ENCODE peak calls at places on chromosomes 5 and 9, in eight cellular contexts. One of them, this sample, is unnamed.

GRCh38 chr9:133396952-133397351 is 20.8 kb downstream of the STKLD1 start:
- DNase-seq in HepG2: no peak
- DNase-seq in IMR-90: no peak
- DNase-seq in uterus: no peak
- DNase-seq in breast epithelium: no peak
- DNase-seq in CD8-positive, alpha-beta T cell: no peak
- DNase-seq in cardiac fibroblast: peak
- DNase-seq in lower lobe of right lung: no peak
- DNase-seq in this sample: no peak

GRCh38 chr5:150660108-150660831 is 781 bp upstream of the MYOZ3 start:
- DNase-seq in cardiac fibroblast: no peak
- DNase-seq in HepG2: no peak
- DNase-seq in CD8-positive, alpha-beta T cell: no peak
- DNase-seq in lower lobe of right lung: no peak
- DNase-seq in breast epithelium: peak
- DNase-seq in uterus: no peak
- DNase-seq in IMR-90: no peak
- DNase-seq in this sample: no peak

GRCh38 chr5:4901305-4901751 is 238.8 kb upstream of the ADAMTS16 start:
- DNase-seq in HepG2: no peak
- DNase-seq in IMR-90: no peak
- DNase-seq in uterus: no peak
- DNase-seq in cardiac fibroblast: no peak
- DNase-seq in breast epithelium: no peak
- DNase-seq in lower lobe of right lung: no peak
- DNase-seq in CD8-positive, alpha-beta T cell: no peak
- DNase-seq in this sample: no peak

GRCh38 chr5:45454114-45454513 is 242.1 kb downstream of the HCN1 start:
- DNase-seq in lower lobe of right lung: no peak
- DNase-seq in cardiac fibroblast: peak
- DNase-seq in IMR-90: peak
- DNase-seq in uterus: no peak
- DNase-seq in CD8-positive, alpha-beta T cell: no peak
- DNase-seq in breast epithelium: no peak
- DNase-seq in HepG2: no peak
- DNase-seq in this sample: peak

GRCh38 chr9:95286151-95286550 is 31.4 kb downstream of the FANCC start:
- DNase-seq in uterus: no peak
- DNase-seq in breast epithelium: no peak
- DNase-seq in CD8-positive, alpha-beta T cell: no peak
- DNase-seq in IMR-90: peak
- DNase-seq in cardiac fibroblast: no peak
- DNase-seq in HepG2: no peak
- DNase-seq in lower lobe of right lung: no peak
- DNase-seq in this sample: no peak

GRCh38 chr5:147407094-147407681 is 102.7 kb downstream of the DPYSL3 start:
- DNase-seq in breast epithelium: no peak
- DNase-seq in uterus: peak
- DNase-seq in CD8-positive, alpha-beta T cell: no peak
- DNase-seq in HepG2: no peak
- DNase-seq in IMR-90: peak
- DNase-seq in lower lobe of right lung: no peak
- DNase-seq in cardiac fibroblast: peak
- DNase-seq in this sample: peak

GRCh38 chr5:144177548-144177947 is 6.9 kb downstream of the KCTD16 start:
- DNase-seq in uterus: no peak
- DNase-seq in IMR-90: peak
- DNase-seq in lower lobe of right lung: no peak
- DNase-seq in cardiac fibroblast: no peak
- DNase-seq in CD8-positive, alpha-beta T cell: no peak
- DNase-seq in breast epithelium: no peak
- DNase-seq in HepG2: no peak
- DNase-seq in this sample: peak

GRCh38 chr9:91678807-91679206 is 255.2 kb upstream of the NFIL3 start:
- DNase-seq in uterus: no peak
- DNase-seq in CD8-positive, alpha-beta T cell: no peak
- DNase-seq in lower lobe of right lung: no peak
- DNase-seq in cardiac fibroblast: no peak
- DNase-seq in HepG2: no peak
- DNase-seq in IMR-90: no peak
- DNase-seq in breast epithelium: no peak
- DNase-seq in this sample: no peak

GRCh38 chr9:133711428-133712220 is 26.5 kb downstream of the SARDH start:
- DNase-seq in cardiac fibroblast: peak
- DNase-seq in uterus: no peak
- DNase-seq in IMR-90: peak
- DNase-seq in CD8-positive, alpha-beta T cell: no peak
- DNase-seq in lower lobe of right lung: peak
- DNase-seq in HepG2: no peak
- DNase-seq in breast epithelium: no peak
- DNase-seq in this sample: peak

GRCh38 chr5:84688566-84688965 is 303.9 kb upstream of the EDIL3 start:
- DNase-seq in lower lobe of right lung: no peak
- DNase-seq in IMR-90: peak
- DNase-seq in breast epithelium: no peak
- DNase-seq in uterus: no peak
- DNase-seq in CD8-positive, alpha-beta T cell: no peak
- DNase-seq in HepG2: no peak
- DNase-seq in cardiac fibroblast: peak
- DNase-seq in this sample: peak

DNA sequence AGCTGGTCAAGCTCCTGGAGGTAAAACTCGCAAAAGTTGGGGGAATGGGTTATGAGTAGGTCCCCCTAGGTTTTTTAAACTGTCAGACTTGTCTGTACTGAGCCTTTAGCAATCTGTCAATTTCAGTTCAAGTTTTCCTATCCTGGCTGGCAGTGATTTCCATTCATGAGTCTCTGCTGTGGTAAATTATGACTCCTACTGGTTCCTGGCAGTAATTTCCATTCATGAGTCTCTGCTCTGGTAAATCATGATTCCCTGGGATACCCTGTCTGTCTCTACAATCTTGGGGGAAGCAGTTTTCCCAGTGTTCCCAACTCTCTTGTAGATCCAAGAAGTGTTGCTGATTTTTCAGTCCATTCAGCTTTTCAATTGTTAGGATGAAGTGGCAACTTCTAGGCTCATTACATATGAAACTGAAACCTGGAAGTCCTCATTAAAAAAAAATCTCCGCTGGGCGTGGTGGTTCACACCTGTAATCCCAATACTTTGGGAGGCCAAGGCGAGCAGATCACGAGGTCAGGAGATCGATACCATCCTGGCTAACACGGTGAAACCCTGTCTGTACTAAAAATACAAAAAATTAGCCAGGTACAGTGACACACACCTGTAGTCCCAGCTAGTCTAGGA is 91.3 kb upstream of the GPBP1 start:
- DNase-seq in uterus: no peak
- DNase-seq in cardiac fibroblast: peak
- DNase-seq in HepG2: peak
- DNase-seq in breast epithelium: no peak
- DNase-seq in IMR-90: peak
- DNase-seq in CD8-positive, alpha-beta T cell: no peak
- DNase-seq in lower lobe of right lung: no peak
- DNase-seq in this sample: peak
- TF ChIP-seq CTCF in uterus: no peak
- TF ChIP-seq CTCF in cardiac fibroblast: peak
- TF ChIP-seq CTCF in HepG2: peak
- TF ChIP-seq CTCF in breast epithelium: no peak
- TF ChIP-seq CTCF in IMR-90: peak
- TF ChIP-seq CTCF in CD8-positive, alpha-beta T cell: no peak
- TF ChIP-seq CTCF in lower lobe of right lung: no peak
- TF ChIP-seq CTCF in this sample: peak

DNA sequence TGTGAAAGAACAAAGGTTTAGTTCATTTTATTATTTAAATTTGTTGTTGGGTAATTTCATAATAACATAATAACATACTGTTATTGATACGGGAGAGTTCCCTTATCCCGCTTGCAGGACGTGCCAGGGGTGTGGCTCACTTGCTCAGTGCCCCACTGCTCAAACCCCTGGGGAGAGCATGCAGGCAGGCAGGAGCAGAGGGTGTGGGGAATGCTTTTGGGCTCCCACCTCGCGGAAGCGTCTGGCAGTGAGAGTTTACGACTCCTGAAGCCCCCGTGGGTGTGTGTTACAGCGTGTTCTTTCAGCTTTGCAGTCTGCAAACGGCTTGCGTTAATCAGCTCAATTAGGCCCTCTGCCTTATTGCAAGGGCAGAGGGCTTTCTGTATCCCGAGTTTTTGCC is 675.9 kb downstream of the SEMA5A start:
- DNase-seq in HepG2: no peak
- DNase-seq in uterus: no peak
- DNase-seq in IMR-90: no peak
- DNase-seq in CD8-positive, alpha-beta T cell: no peak
- DNase-seq in cardiac fibroblast: no peak
- DNase-seq in breast epithelium: no peak
- DNase-seq in lower lobe of right lung: no peak
- DNase-seq in this sample: no peak
- H3K4me3 ChIP-seq in HepG2: no peak
- H3K4me3 ChIP-seq in uterus: no peak
- H3K4me3 ChIP-seq in IMR-90: no peak
- H3K4me3 ChIP-seq in CD8-positive, alpha-beta T cell: no peak
- H3K4me3 ChIP-seq in cardiac fibroblast: no peak
- H3K4me3 ChIP-seq in breast epithelium: no peak
- H3K4me3 ChIP-seq in lower lobe of right lung: no peak
- H3K4me3 ChIP-seq in this sample: no peak

DNA sequence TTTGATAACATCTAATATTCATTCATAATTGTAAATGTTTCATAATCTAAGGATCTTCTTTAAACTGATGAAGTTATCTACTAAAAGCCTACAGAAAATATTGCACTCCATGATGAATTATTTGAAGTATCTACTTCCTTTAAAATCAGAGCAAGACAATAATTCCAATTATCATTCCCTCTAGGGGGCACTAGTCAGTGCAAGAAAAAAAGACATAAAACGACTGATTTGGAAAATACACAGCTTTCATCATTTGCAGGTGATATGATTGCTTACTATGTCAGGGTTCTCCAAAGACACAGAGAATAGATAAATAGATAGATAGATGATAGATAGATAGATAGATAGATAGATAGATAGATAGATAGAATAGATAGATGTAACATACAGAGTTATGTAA is 13.5 kb upstream of the GRM6 start:
- DNase-seq in IMR-90: no peak
- DNase-seq in uterus: no peak
- DNase-seq in HepG2: no peak
- DNase-seq in lower lobe of right lung: no peak
- DNase-seq in breast epithelium: no peak
- DNase-seq in cardiac fibroblast: peak
- DNase-seq in CD8-positive, alpha-beta T cell: no peak
- DNase-seq in this sample: no peak
- TF ChIP-seq CTCF in IMR-90: no peak
- TF ChIP-seq CTCF in uterus: no peak
- TF ChIP-seq CTCF in HepG2: no peak
- TF ChIP-seq CTCF in lower lobe of right lung: no peak
- TF ChIP-seq CTCF in breast epithelium: no peak
- TF ChIP-seq CTCF in cardiac fibroblast: peak
- TF ChIP-seq CTCF in CD8-positive, alpha-beta T cell: no peak
- TF ChIP-seq CTCF in this sample: no peak

DNA sequence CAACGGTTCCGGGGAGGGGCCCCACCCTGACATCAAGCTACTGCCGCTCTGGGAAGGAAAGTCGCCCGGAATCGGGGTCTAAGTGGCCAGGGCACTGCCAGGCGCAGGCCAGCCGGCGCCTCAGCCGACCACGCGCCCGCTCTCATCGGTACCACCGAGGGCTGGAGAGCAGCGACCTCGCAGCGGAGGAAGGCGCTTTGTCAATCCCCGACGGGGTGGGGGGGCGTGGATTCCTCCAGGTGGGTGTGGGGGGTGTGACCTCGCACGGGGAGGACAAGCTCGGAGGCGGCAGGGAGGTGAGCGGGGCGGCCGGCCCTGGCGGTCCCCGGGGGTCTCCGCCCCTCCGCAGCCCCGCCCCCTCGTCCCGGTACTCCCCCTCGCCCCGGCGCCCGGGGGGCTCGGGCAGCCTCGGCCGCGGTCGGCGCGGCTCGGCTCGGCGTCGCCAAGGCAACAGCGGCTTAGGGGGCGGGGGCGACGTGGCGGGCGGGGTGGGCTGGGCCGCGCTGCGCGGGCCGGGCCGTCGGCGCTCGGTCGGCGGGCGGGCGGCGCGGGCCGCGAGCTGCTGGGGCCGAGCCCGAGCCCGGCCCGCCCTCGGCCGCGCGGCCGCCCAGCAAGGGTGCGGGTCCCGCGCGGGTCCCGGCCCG is 47.3 kb downstream of the DAB2IP start:
- DNase-seq in IMR-90: no peak
- DNase-seq in cardiac fibroblast: no peak
- DNase-seq in CD8-positive, alpha-beta T cell: peak
- DNase-seq in uterus: peak
- DNase-seq in breast epithelium: no peak
- DNase-seq in HepG2: no peak
- DNase-seq in lower lobe of right lung: peak
- DNase-seq in this sample: peak
- H3K4me3 ChIP-seq in IMR-90: peak
- H3K4me3 ChIP-seq in cardiac fibroblast: peak
- H3K4me3 ChIP-seq in CD8-positive, alpha-beta T cell: peak
- H3K4me3 ChIP-seq in uterus: peak
- H3K4me3 ChIP-seq in breast epithelium: peak
- H3K4me3 ChIP-seq in HepG2: no peak
- H3K4me3 ChIP-seq in lower lobe of right lung: peak
- H3K4me3 ChIP-seq in this sample: peak

GRCh38 chr9:107049046-107049824 is 186.3 kb downstream of the ZNF462 start:
- DNase-seq in uterus: no peak
- DNase-seq in lower lobe of right lung: no peak
- DNase-seq in IMR-90: no peak
- DNase-seq in cardiac fibroblast: peak
- DNase-seq in HepG2: no peak
- DNase-seq in breast epithelium: no peak
- DNase-seq in CD8-positive, alpha-beta T cell: no peak
- DNase-seq in this sample: peak

GRCh38 chr9:107043886-107044285 is 180.9 kb downstream of the ZNF462 start:
- DNase-seq in CD8-positive, alpha-beta T cell: no peak
- DNase-seq in cardiac fibroblast: no peak
- DNase-seq in IMR-90: no peak
- DNase-seq in HepG2: no peak
- DNase-seq in lower lobe of right lung: no peak
- DNase-seq in breast epithelium: peak
- DNase-seq in uterus: no peak
- DNase-seq in this sample: peak

GRCh38 chr9:107049825-107050184 is 186.8 kb downstream of the ZNF462 start:
- DNase-seq in cardiac fibroblast: no peak
- DNase-seq in breast epithelium: no peak
- DNase-seq in HepG2: no peak
- DNase-seq in lower lobe of right lung: no peak
- DNase-seq in IMR-90: no peak
- DNase-seq in CD8-positive, alpha-beta T cell: no peak
- DNase-seq in uterus: no peak
- DNase-seq in this sample: no peak

GRCh38 chr9:107046692-107047091 is 183.7 kb downstream of the ZNF462 start:
- DNase-seq in HepG2: no peak
- DNase-seq in cardiac fibroblast: no peak
- DNase-seq in lower lobe of right lung: no peak
- DNase-seq in uterus: no peak
- DNase-seq in breast epithelium: no peak
- DNase-seq in CD8-positive, alpha-beta T cell: no peak
- DNase-seq in IMR-90: no peak
- DNase-seq in this sample: no peak

DNA sequence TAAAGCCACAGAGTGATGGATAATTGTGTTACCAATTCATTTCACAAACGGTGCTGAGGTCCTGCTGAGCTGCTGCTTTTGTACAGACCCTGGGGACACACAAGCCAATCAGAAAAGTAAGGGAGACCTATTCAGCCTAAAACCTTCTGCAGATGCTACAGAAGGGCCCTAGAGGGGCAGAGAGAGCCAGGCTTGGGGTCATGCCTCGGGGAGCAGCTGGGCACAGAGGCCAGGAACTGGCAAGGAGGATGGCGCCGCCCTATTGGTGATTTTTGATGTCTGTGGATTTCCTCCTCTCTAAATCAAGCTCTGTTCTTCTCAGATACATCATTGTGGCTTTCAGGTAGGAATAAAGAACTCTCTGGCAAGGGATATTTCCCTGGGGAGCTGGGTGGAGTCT is 181.9 kb downstream of the ZNF462 start:
- DNase-seq in uterus: no peak
- DNase-seq in HepG2: no peak
- DNase-seq in CD8-positive, alpha-beta T cell: no peak
- DNase-seq in lower lobe of right lung: no peak
- DNase-seq in breast epithelium: no peak
- DNase-seq in IMR-90: no peak
- DNase-seq in cardiac fibroblast: no peak
- DNase-seq in this sample: no peak
- TF ChIP-seq CTCF in uterus: no peak
- TF ChIP-seq CTCF in HepG2: peak
- TF ChIP-seq CTCF in CD8-positive, alpha-beta T cell: no peak
- TF ChIP-seq CTCF in lower lobe of right lung: no peak
- TF ChIP-seq CTCF in breast epithelium: no peak
- TF ChIP-seq CTCF in IMR-90: no peak
- TF ChIP-seq CTCF in cardiac fibroblast: peak
- TF ChIP-seq CTCF in this sample: no peak

This sample was measured in AG10803.